ENCODE peak calls at places on chromosomes 12 and 14, in six cellular contexts. One of them, this sample, is unnamed.

GRCh38 chr12:32536000-32536345 is 136.6 kb downstream of the FGD4 start:
- DNase-seq in NCI-H460: no peak
- DNase-seq in ACHN: no peak
- DNase-seq in activated B cell treated with CpG ODN at 0.5 μM for 24 hours: no peak
- DNase-seq in activated CD4-positive, CD25-positive, alpha-beta regulatory T cell: no peak
- DNase-seq in left ventricle myocardium superior: no peak
- DNase-seq in this sample: no peak

GRCh38 chr12:119229205-119229604 is 50.5 kb downstream of the HSPB8 start:
- DNase-seq in NCI-H460: no peak
- DNase-seq in ACHN: no peak
- DNase-seq in activated B cell treated with CpG ODN at 0.5 μM for 24 hours: no peak
- DNase-seq in activated CD4-positive, CD25-positive, alpha-beta regulatory T cell: no peak
- DNase-seq in left ventricle myocardium superior: no peak
- DNase-seq in this sample: no peak

GRCh38 chr14:47044841-47045240 is 393.3 kb upstream of the RPL10L start:
- DNase-seq in NCI-H460: no peak
- DNase-seq in ACHN: peak; percentile 40
- DNase-seq in activated B cell treated with CpG ODN at 0.5 μM for 24 hours: no peak
- DNase-seq in activated CD4-positive, CD25-positive, alpha-beta regulatory T cell: no peak
- DNase-seq in left ventricle myocardium superior: no peak
- DNase-seq in this sample: no peak

GRCh38 chr12:87848248-87848868 is 180.8 kb downstream of the C12orf50 start:
- DNase-seq in NCI-H460: peak; percentile 62
- DNase-seq in ACHN: peak; percentile 75
- DNase-seq in activated B cell treated with CpG ODN at 0.5 μM for 24 hours: no peak
- DNase-seq in activated CD4-positive, CD25-positive, alpha-beta regulatory T cell: no peak
- DNase-seq in left ventricle myocardium superior: no peak
- DNase-seq in this sample: no peak

GRCh38 chr14:24853446-24853845 is 196.5 kb downstream of the STXBP6 start:
- DNase-seq in NCI-H460: no peak
- DNase-seq in ACHN: no peak
- DNase-seq in activated B cell treated with CpG ODN at 0.5 μM for 24 hours: no peak
- DNase-seq in activated CD4-positive, CD25-positive, alpha-beta regulatory T cell: no peak
- DNase-seq in left ventricle myocardium superior: no peak
- DNase-seq in this sample: no peak

GRCh38 chr12:54298904-54299303 is 1.9 kb downstream of the NFE2 start:
- DNase-seq in NCI-H460: no peak
- DNase-seq in ACHN: no peak
- DNase-seq in activated B cell treated with CpG ODN at 0.5 μM for 24 hours: no peak
- DNase-seq in activated CD4-positive, CD25-positive, alpha-beta regulatory T cell: no peak
- DNase-seq in left ventricle myocardium superior: no peak
- DNase-seq in this sample: no peak

GRCh38 chr14:69049675-69050074 is 70.6 kb upstream of the ACTN1 start:
- DNase-seq in NCI-H460: no peak
- DNase-seq in ACHN: no peak
- DNase-seq in activated B cell treated with CpG ODN at 0.5 μM for 24 hours: no peak
- DNase-seq in activated CD4-positive, CD25-positive, alpha-beta regulatory T cell: no peak
- DNase-seq in left ventricle myocardium superior: no peak
- DNase-seq in this sample: no peak

GRCh38 chr14:84670801-84671200 is 859.1 kb upstream of the FLRT2 start:
- DNase-seq in NCI-H460: no peak
- DNase-seq in ACHN: no peak
- DNase-seq in activated B cell treated with CpG ODN at 0.5 μM for 24 hours: no peak
- DNase-seq in activated CD4-positive, CD25-positive, alpha-beta regulatory T cell: no peak
- DNase-seq in left ventricle myocardium superior: no peak
- DNase-seq in this sample: no peak

GRCh38 chr12:13788626-13789025 is 192.8 kb downstream of the GRIN2B start:
- DNase-seq in NCI-H460: no peak
- DNase-seq in ACHN: no peak
- DNase-seq in activated B cell treated with CpG ODN at 0.5 μM for 24 hours: no peak
- DNase-seq in activated CD4-positive, CD25-positive, alpha-beta regulatory T cell: no peak
- DNase-seq in left ventricle myocardium superior: no peak
- DNase-seq in this sample: no peak

GRCh38 chr12:12477532-12477890 is 85.2 kb downstream of the DUSP16 start:
- DNase-seq in NCI-H460: no peak
- DNase-seq in ACHN: no peak
- DNase-seq in activated B cell treated with CpG ODN at 0.5 μM for 24 hours: no peak
- DNase-seq in activated CD4-positive, CD25-positive, alpha-beta regulatory T cell: no peak
- DNase-seq in left ventricle myocardium superior: no peak
- DNase-seq in this sample: no peak

GRCh38 chr14:54606631-54607133 is 39.8 kb downstream of the SAMD4A start:
- DNase-seq in NCI-H460: no peak
- DNase-seq in ACHN: no peak
- DNase-seq in activated B cell treated with CpG ODN at 0.5 μM for 24 hours: no peak
- DNase-seq in activated CD4-positive, CD25-positive, alpha-beta regulatory T cell: no peak
- DNase-seq in left ventricle myocardium superior: peak; percentile 57
- DNase-seq in this sample: no peak

GRCh38 chr14:71688576-71688975 is 243.7 kb upstream of the RGS6 start:
- DNase-seq in NCI-H460: no peak
- DNase-seq in ACHN: no peak
- DNase-seq in activated B cell treated with CpG ODN at 0.5 μM for 24 hours: no peak
- DNase-seq in activated CD4-positive, CD25-positive, alpha-beta regulatory T cell: no peak
- DNase-seq in left ventricle myocardium superior: no peak
- DNase-seq in this sample: no peak

GRCh38 chr14:55107766-55108554 is 21.1 kb upstream of the LGALS3 start:
- DNase-seq in NCI-H460: no peak
- DNase-seq in ACHN: peak; percentile 22
- DNase-seq in activated B cell treated with CpG ODN at 0.5 μM for 24 hours: no peak
- DNase-seq in activated CD4-positive, CD25-positive, alpha-beta regulatory T cell: no peak
- DNase-seq in left ventricle myocardium superior: peak; percentile 93
- DNase-seq in this sample: peak; percentile 57

GRCh38 chr14:105469456-105470162 is 5.0 kb upstream of the CRIP2 start:
- DNase-seq in NCI-H460: no peak
- DNase-seq in ACHN: no peak
- DNase-seq in activated B cell treated with CpG ODN at 0.5 μM for 24 hours: no peak
- DNase-seq in activated CD4-positive, CD25-positive, alpha-beta regulatory T cell: no peak
- DNase-seq in left ventricle myocardium superior: peak; percentile 69
- DNase-seq in this sample: no peak

GRCh38 chr14:105498430-105499255 is 7.6 kb downstream of the TEDC1 start:
- DNase-seq in NCI-H460: no peak
- DNase-seq in ACHN: no peak
- DNase-seq in activated B cell treated with CpG ODN at 0.5 μM for 24 hours: no peak
- DNase-seq in activated CD4-positive, CD25-positive, alpha-beta regulatory T cell: no peak
- DNase-seq in left ventricle myocardium superior: peak; percentile 25
- DNase-seq in this sample: peak; percentile 71

GRCh38 chr14:91373591-91374245 is 43.9 kb downstream of the CCDC88C start:
- DNase-seq in NCI-H460: no peak
- DNase-seq in ACHN: no peak
- DNase-seq in activated B cell treated with CpG ODN at 0.5 μM for 24 hours: peak; percentile 66
- DNase-seq in activated CD4-positive, CD25-positive, alpha-beta regulatory T cell: no peak
- DNase-seq in left ventricle myocardium superior: no peak
- DNase-seq in this sample: no peak

GRCh38 chr14:59754256-59754655 is 116.3 kb downstream of the RTN1 start:
- DNase-seq in NCI-H460: no peak
- DNase-seq in ACHN: no peak
- DNase-seq in activated B cell treated with CpG ODN at 0.5 μM for 24 hours: no peak
- DNase-seq in activated CD4-positive, CD25-positive, alpha-beta regulatory T cell: no peak
- DNase-seq in left ventricle myocardium superior: no peak
- DNase-seq in this sample: no peak

GRCh38 chr12:16492820-16493797 is 112.9 kb downstream of the LMO3 start:
- DNase-seq in NCI-H460: no peak
- DNase-seq in ACHN: no peak
- DNase-seq in activated B cell treated with CpG ODN at 0.5 μM for 24 hours: no peak
- DNase-seq in activated CD4-positive, CD25-positive, alpha-beta regulatory T cell: no peak
- DNase-seq in left ventricle myocardium superior: no peak
- DNase-seq in this sample: no peak

GRCh38 chr12:102950107-102950949 is 7.1 kb upstream of the ASCL1 start:
- DNase-seq in NCI-H460: no peak
- DNase-seq in ACHN: no peak
- DNase-seq in activated B cell treated with CpG ODN at 0.5 μM for 24 hours: no peak
- DNase-seq in activated CD4-positive, CD25-positive, alpha-beta regulatory T cell: no peak
- DNase-seq in left ventricle myocardium superior: no peak
- DNase-seq in this sample: no peak

GRCh38 chr12:68406134-68406576 is 74.0 kb upstream of the MDM1 start:
- DNase-seq in NCI-H460: peak; percentile 9
- DNase-seq in ACHN: peak; percentile 27
- DNase-seq in activated B cell treated with CpG ODN at 0.5 μM for 24 hours: no peak
- DNase-seq in activated CD4-positive, CD25-positive, alpha-beta regulatory T cell: no peak
- DNase-seq in left ventricle myocardium superior: peak; percentile 95
- DNase-seq in this sample: peak; percentile 52

GRCh38 chr14:56237398-56237797 is 119.2 kb downstream of the PELI2 start:
- DNase-seq in NCI-H460: no peak
- DNase-seq in ACHN: no peak
- DNase-seq in activated B cell treated with CpG ODN at 0.5 μM for 24 hours: no peak
- DNase-seq in activated CD4-positive, CD25-positive, alpha-beta regulatory T cell: no peak
- DNase-seq in left ventricle myocardium superior: no peak
- DNase-seq in this sample: no peak

GRCh38 chr12:27237790-27238771 is 6.0 kb upstream of the STK38L start:
- DNase-seq in NCI-H460: no peak
- DNase-seq in ACHN: no peak
- DNase-seq in activated B cell treated with CpG ODN at 0.5 μM for 24 hours: no peak
- DNase-seq in activated CD4-positive, CD25-positive, alpha-beta regulatory T cell: no peak
- DNase-seq in left ventricle myocardium superior: no peak
- DNase-seq in this sample: no peak

GRCh38 chr12:91594715-91595114 is 412.1 kb upstream of the DCN start:
- DNase-seq in NCI-H460: no peak
- DNase-seq in ACHN: no peak
- DNase-seq in activated B cell treated with CpG ODN at 0.5 μM for 24 hours: no peak
- DNase-seq in activated CD4-positive, CD25-positive, alpha-beta regulatory T cell: no peak
- DNase-seq in left ventricle myocardium superior: no peak
- DNase-seq in this sample: no peak

GRCh38 chr14:95018845-95019244 is 138.5 kb downstream of the DICER1 start:
- DNase-seq in NCI-H460: peak; percentile 51
- DNase-seq in ACHN: no peak
- DNase-seq in activated B cell treated with CpG ODN at 0.5 μM for 24 hours: no peak
- DNase-seq in activated CD4-positive, CD25-positive, alpha-beta regulatory T cell: no peak
- DNase-seq in left ventricle myocardium superior: no peak
- DNase-seq in this sample: no peak

GRCh38 chr12:124400124-124400523 is 105.2 kb downstream of the RFLNA start:
- DNase-seq in NCI-H460: no peak
- DNase-seq in ACHN: no peak
- DNase-seq in activated B cell treated with CpG ODN at 0.5 μM for 24 hours: no peak
- DNase-seq in activated CD4-positive, CD25-positive, alpha-beta regulatory T cell: no peak
- DNase-seq in left ventricle myocardium superior: no peak
- DNase-seq in this sample: no peak

GRCh38 chr14:51846631-51847488 is 13.6 kb upstream of the GNG2 start:
- DNase-seq in NCI-H460: no peak
- DNase-seq in ACHN: no peak
- DNase-seq in activated B cell treated with CpG ODN at 0.5 μM for 24 hours: peak; percentile 67
- DNase-seq in activated CD4-positive, CD25-positive, alpha-beta regulatory T cell: peak; percentile 51
- DNase-seq in left ventricle myocardium superior: no peak
- DNase-seq in this sample: peak; percentile 76

GRCh38 chr12:16076553-16076952 is 165.4 kb downstream of the DERA start:
- DNase-seq in NCI-H460: peak; percentile 44
- DNase-seq in ACHN: peak; percentile 76
- DNase-seq in activated B cell treated with CpG ODN at 0.5 μM for 24 hours: no peak
- DNase-seq in activated CD4-positive, CD25-positive, alpha-beta regulatory T cell: no peak
- DNase-seq in left ventricle myocardium superior: no peak
- DNase-seq in this sample: no peak

GRCh38 chr14:44979740-44980346 is 17.9 kb downstream of the TOGARAM1 start:
- DNase-seq in NCI-H460: no peak
- DNase-seq in ACHN: no peak
- DNase-seq in activated B cell treated with CpG ODN at 0.5 μM for 24 hours: no peak
- DNase-seq in activated CD4-positive, CD25-positive, alpha-beta regulatory T cell: no peak
- DNase-seq in left ventricle myocardium superior: peak; percentile 69
- DNase-seq in this sample: no peak

This sample was measured in dorsolateral prefrontal cortex.